ENCODE peak calls at places on chromosomes 2 and 18, in six cellular contexts. One of them, this sample, is unnamed.

GRCh38 chr2:204545861-204546773 is 842 bp downstream of the PARD3B start:
- DNase-seq in stimulated activated CD4-positive, alpha-beta T cell treated with anti-CD3 and anti-CD28 coated beads, Interleukin-1b, Interleukin-23, amount 100 ng/mL, for 24 hours: no peak
- DNase-seq in GM18507: no peak
- DNase-seq in amniotic stem cell: no peak
- DNase-seq in AG08395: no peak
- DNase-seq in psoas muscle: no peak
- DNase-seq in this sample: no peak

GRCh38 chr18:45663646-45664045 is 48.4 kb downstream of the SLC14A2 start:
- DNase-seq in amniotic stem cell: no peak
- DNase-seq in GM18507: no peak
- DNase-seq in stimulated activated CD4-positive, alpha-beta T cell treated with anti-CD3 and anti-CD28 coated beads, Interleukin-1b, Interleukin-23, amount 100 ng/mL, for 24 hours: no peak
- DNase-seq in psoas muscle: no peak
- DNase-seq in AG08395: no peak
- DNase-seq in this sample: no peak

GRCh38 chr2:221346411-221346810 is 225.7 kb downstream of the EPHA4 start:
- DNase-seq in psoas muscle: no peak
- DNase-seq in AG08395: no peak
- DNase-seq in GM18507: no peak
- DNase-seq in amniotic stem cell: no peak
- DNase-seq in stimulated activated CD4-positive, alpha-beta T cell treated with anti-CD3 and anti-CD28 coated beads, Interleukin-1b, Interleukin-23, amount 100 ng/mL, for 24 hours: no peak
- DNase-seq in this sample: no peak

GRCh38 chr2:65458999-65459398 is 26.6 kb upstream of the SPRED2 start:
- DNase-seq in psoas muscle: no peak
- DNase-seq in stimulated activated CD4-positive, alpha-beta T cell treated with anti-CD3 and anti-CD28 coated beads, Interleukin-1b, Interleukin-23, amount 100 ng/mL, for 24 hours: no peak
- DNase-seq in amniotic stem cell: no peak
- DNase-seq in GM18507: no peak
- DNase-seq in AG08395: no peak
- DNase-seq in this sample: no peak

GRCh38 chr2:38428940-38429339 is 51.9 kb upstream of the ATL2 start:
- DNase-seq in amniotic stem cell: no peak
- DNase-seq in psoas muscle: no peak
- DNase-seq in AG08395: no peak
- DNase-seq in stimulated activated CD4-positive, alpha-beta T cell treated with anti-CD3 and anti-CD28 coated beads, Interleukin-1b, Interleukin-23, amount 100 ng/mL, for 24 hours: no peak
- DNase-seq in GM18507: no peak
- DNase-seq in this sample: no peak

GRCh38 chr2:7016120-7016519 is 98.9 kb downstream of the RNF144A start:
- DNase-seq in stimulated activated CD4-positive, alpha-beta T cell treated with anti-CD3 and anti-CD28 coated beads, Interleukin-1b, Interleukin-23, amount 100 ng/mL, for 24 hours: no peak
- DNase-seq in AG08395: no peak
- DNase-seq in amniotic stem cell: no peak
- DNase-seq in GM18507: no peak
- DNase-seq in psoas muscle: no peak
- DNase-seq in this sample: no peak

GRCh38 chr2:191166111-191166755 is 15.4 kb upstream of the STAT4 start:
- DNase-seq in psoas muscle: no peak
- DNase-seq in amniotic stem cell: no peak
- DNase-seq in stimulated activated CD4-positive, alpha-beta T cell treated with anti-CD3 and anti-CD28 coated beads, Interleukin-1b, Interleukin-23, amount 100 ng/mL, for 24 hours: no peak
- DNase-seq in GM18507: no peak
- DNase-seq in AG08395: no peak
- DNase-seq in this sample: no peak

GRCh38 chr18:55588876-55589595 is 1.0 kb upstream of the TCF4 start:
- DNase-seq in stimulated activated CD4-positive, alpha-beta T cell treated with anti-CD3 and anti-CD28 coated beads, Interleukin-1b, Interleukin-23, amount 100 ng/mL, for 24 hours: no peak
- DNase-seq in AG08395: no peak
- DNase-seq in GM18507: no peak
- DNase-seq in amniotic stem cell: no peak
- DNase-seq in psoas muscle: no peak
- DNase-seq in this sample: no peak

GRCh38 chr2:75098856-75099255 is 100.5 kb downstream of the TACR1 start:
- DNase-seq in GM18507: no peak
- DNase-seq in AG08395: peak; percentile 44
- DNase-seq in amniotic stem cell: no peak
- DNase-seq in psoas muscle: no peak
- DNase-seq in stimulated activated CD4-positive, alpha-beta T cell treated with anti-CD3 and anti-CD28 coated beads, Interleukin-1b, Interleukin-23, amount 100 ng/mL, for 24 hours: no peak
- DNase-seq in this sample: no peak

GRCh38 chr2:69196327-69197117 is 183.5 kb downstream of the ANTXR1 start:
- DNase-seq in psoas muscle: no peak
- DNase-seq in stimulated activated CD4-positive, alpha-beta T cell treated with anti-CD3 and anti-CD28 coated beads, Interleukin-1b, Interleukin-23, amount 100 ng/mL, for 24 hours: no peak
- DNase-seq in AG08395: peak; percentile 80
- DNase-seq in amniotic stem cell: peak; percentile 30
- DNase-seq in GM18507: no peak
- DNase-seq in this sample: no peak

GRCh38 chr2:160324161-160324768 is 124.2 kb upstream of the ITGB6 start:
- DNase-seq in stimulated activated CD4-positive, alpha-beta T cell treated with anti-CD3 and anti-CD28 coated beads, Interleukin-1b, Interleukin-23, amount 100 ng/mL, for 24 hours: no peak
- DNase-seq in GM18507: peak; percentile 2
- DNase-seq in psoas muscle: peak; percentile 64
- DNase-seq in AG08395: peak; percentile 45
- DNase-seq in amniotic stem cell: no peak
- DNase-seq in this sample: peak; percentile 51

GRCh38 chr18:22314406-22314805 is 103.3 kb downstream of the CTAGE1 start:
- DNase-seq in psoas muscle: no peak
- DNase-seq in stimulated activated CD4-positive, alpha-beta T cell treated with anti-CD3 and anti-CD28 coated beads, Interleukin-1b, Interleukin-23, amount 100 ng/mL, for 24 hours: no peak
- DNase-seq in AG08395: peak; percentile 79
- DNase-seq in amniotic stem cell: peak; percentile 57
- DNase-seq in GM18507: no peak
- DNase-seq in this sample: peak; percentile 44

GRCh38 chr2:206150168-206150567 is 9.1 kb downstream of the NDUFS1 start:
- DNase-seq in amniotic stem cell: no peak
- DNase-seq in stimulated activated CD4-positive, alpha-beta T cell treated with anti-CD3 and anti-CD28 coated beads, Interleukin-1b, Interleukin-23, amount 100 ng/mL, for 24 hours: no peak
- DNase-seq in psoas muscle: no peak
- DNase-seq in GM18507: no peak
- DNase-seq in AG08395: no peak
- DNase-seq in this sample: no peak

GRCh38 chr2:51158236-51158635 is 126.3 kb upstream of the NRXN1 start:
- DNase-seq in stimulated activated CD4-positive, alpha-beta T cell treated with anti-CD3 and anti-CD28 coated beads, Interleukin-1b, Interleukin-23, amount 100 ng/mL, for 24 hours: no peak
- DNase-seq in AG08395: no peak
- DNase-seq in amniotic stem cell: no peak
- DNase-seq in GM18507: no peak
- DNase-seq in psoas muscle: no peak
- DNase-seq in this sample: no peak

GRCh38 chr18:46958209-46958608 is 40.8 kb downstream of the KATNAL2 start:
- DNase-seq in amniotic stem cell: no peak
- DNase-seq in AG08395: no peak
- DNase-seq in GM18507: no peak
- DNase-seq in stimulated activated CD4-positive, alpha-beta T cell treated with anti-CD3 and anti-CD28 coated beads, Interleukin-1b, Interleukin-23, amount 100 ng/mL, for 24 hours: no peak
- DNase-seq in psoas muscle: no peak
- DNase-seq in this sample: no peak

GRCh38 chr18:11859903-11860407 is 8.7 kb downstream of the CHMP1B start:
- DNase-seq in AG08395: peak; percentile 67
- DNase-seq in stimulated activated CD4-positive, alpha-beta T cell treated with anti-CD3 and anti-CD28 coated beads, Interleukin-1b, Interleukin-23, amount 100 ng/mL, for 24 hours: no peak
- DNase-seq in psoas muscle: no peak
- DNase-seq in GM18507: no peak
- DNase-seq in amniotic stem cell: peak; percentile 3
- DNase-seq in this sample: no peak

GRCh38 chr2:205746408-205746785 is 64.1 kb downstream of the NRP2 start:
- DNase-seq in psoas muscle: no peak
- DNase-seq in amniotic stem cell: no peak
- DNase-seq in stimulated activated CD4-positive, alpha-beta T cell treated with anti-CD3 and anti-CD28 coated beads, Interleukin-1b, Interleukin-23, amount 100 ng/mL, for 24 hours: no peak
- DNase-seq in GM18507: no peak
- DNase-seq in AG08395: no peak
- DNase-seq in this sample: peak; percentile 77

GRCh38 chr2:227597993-227598392 is 700 bp upstream of the SCYGR2 start:
- DNase-seq in AG08395: no peak
- DNase-seq in GM18507: no peak
- DNase-seq in stimulated activated CD4-positive, alpha-beta T cell treated with anti-CD3 and anti-CD28 coated beads, Interleukin-1b, Interleukin-23, amount 100 ng/mL, for 24 hours: no peak
- DNase-seq in amniotic stem cell: no peak
- DNase-seq in psoas muscle: no peak
- DNase-seq in this sample: no peak

This sample was measured in mucosa of gallbladder.